ENCODE peak calls at places on chromosomes 12 and 14, in nine cellular contexts. M, P, I, W, D, T, G, C and F are unnamed samples.

GRCh38 chr14:76904740-76905569 is 78.7 kb downstream of the LRRC74A start:
- DNase-seq in G (peak; percentile 91), W (peak; percentile 10), I (peak; percentile 78), P (peak; percentile 96), T (peak; percentile 84), M (no peak), D (peak; percentile 87), C (no peak), F (no peak)

GRCh38 chr12:121287267-121287954 is 9.1 kb downstream of the CAMKK2 start:
- DNase-seq in P (no peak), I (no peak), W (no peak), M (no peak), T (no peak), D (no peak), C (no peak), G (no peak), F (peak; percentile 84)

GRCh38 chr12:98154850-98155249 is 360.5 kb upstream of the TMPO start:
- DNase-seq in C (no peak), D (peak; percentile 12), M (peak; percentile 78), P (no peak), W (peak; percentile 9), G (no peak), T (no peak), I (peak; percentile 26), F (no peak)

GRCh38 chr14:53954551-53955233 is 1.9 kb downstream of the BMP4 start:
- DNase-seq in D (no peak), I (no peak), T (no peak), P (no peak), G (no peak), M (no peak), C (no peak), W (no peak), F (no peak)

GRCh38 chr12:77768558-77768957 is 62.1 kb upstream of the NAV3 start:
- DNase-seq in P (no peak), G (no peak), C (no peak), I (no peak), T (no peak), M (no peak), D (no peak), W (no peak), F (no peak)

GRCh38 chr12:75759842-75760260 is 248.4 kb upstream of the KRR1 start:
- DNase-seq in W (no peak), C (no peak), T (no peak), D (peak; percentile 76), M (no peak), I (no peak), G (peak; percentile 54), P (no peak), F (no peak)

GRCh38 chr14:72480465-72481243 is 413.2 kb downstream of the DPF3 start:
- DNase-seq in M (no peak), G (no peak), I (no peak), T (peak; percentile 40), C (peak; percentile 41), D (no peak), W (no peak), P (no peak), F (no peak)

GRCh38 chr12:11500222-11500860 is 105.0 kb upstream of the PRB2 start:
- DNase-seq in C (peak; percentile 56), I (peak; percentile 74), P (peak; percentile 49), W (peak; percentile 19), G (no peak), M (peak; percentile 97), T (no peak), D (no peak), F (peak; percentile 73)

GRCh38 chr14:88013750-88014349 is 8.9 kb downstream of the GPR65 start:
- DNase-seq in C (peak; percentile 60), I (peak; percentile 53), M (peak; percentile 83), D (peak; percentile 12), W (peak; percentile 66), P (peak; percentile 63), T (no peak), G (peak; percentile 48), F (no peak)

GRCh38 chr12:45670339-45671065 is 59.0 kb upstream of the ARID2 start:
- DNase-seq in M (no peak), P (no peak), I (no peak), C (no peak), D (no peak), W (no peak), G (no peak), T (peak; percentile 53), F (peak; percentile 86)

GRCh38 chr12:50257226-50258166 is 25.8 kb downstream of the LIMA1 start:
- DNase-seq in M (no peak), P (no peak), C (no peak), G (no peak), D (no peak), I (no peak), W (no peak), T (no peak), F (no peak)

GRCh38 chr12:93459992-93460391 is 7.3 kb upstream of the MRPL42 start:
- DNase-seq in M (no peak), T (no peak), P (no peak), D (no peak), W (no peak), I (no peak), G (no peak), C (no peak), F (peak; percentile 27)

GRCh38 chr14:64682173-64682710 is 22.0 kb upstream of the PLEKHG3 start:
- DNase-seq in M (peak; percentile 66), G (no peak), D (no peak), P (no peak), T (no peak), W (no peak), C (no peak), I (no peak), F (no peak)

GRCh38 chr14:94239416-94239815 is 53.7 kb downstream of the SERPINA10 start:
- DNase-seq in T (no peak), P (no peak), W (no peak), I (no peak), C (no peak), G (no peak), D (no peak), M (no peak), F (no peak)

GRCh38 chr14:90384543-90384911 is 12.3 kb upstream of the CALM1 start:
- DNase-seq in P (no peak), I (no peak), T (no peak), D (no peak), C (no peak), G (no peak), M (no peak), W (no peak), F (no peak)

GRCh38 chr12:20561886-20562285 is 133.2 kb upstream of the SLCO1C1 start:
- DNase-seq in T (no peak), I (no peak), G (no peak), C (no peak), M (no peak), W (no peak), P (no peak), D (no peak), F (no peak)

GRCh38 chr12:6236641-6236940 is 36.4 kb downstream of the CD9 start:
- DNase-seq in C (no peak), P (no peak), I (no peak), T (no peak), G (no peak), W (no peak), D (no peak), M (no peak), F (no peak)

GRCh38 chr12:6234214-6234613 is 34.0 kb downstream of the CD9 start:
- DNase-seq in P (no peak), G (no peak), D (no peak), W (no peak), C (no peak), M (no peak), T (no peak), I (no peak), F (no peak)

GRCh38 chr12:6235906-6236640 is 35.9 kb downstream of the CD9 start:
- DNase-seq in C (no peak), T (no peak), P (no peak), I (no peak), M (no peak), G (no peak), W (no peak), D (no peak), F (no peak)

GRCh38 chr12:6234906-6235305 is 34.7 kb downstream of the CD9 start:
- DNase-seq in I (no peak), T (no peak), D (no peak), C (no peak), W (no peak), G (no peak), M (no peak), P (no peak), F (no peak)

DNA sequence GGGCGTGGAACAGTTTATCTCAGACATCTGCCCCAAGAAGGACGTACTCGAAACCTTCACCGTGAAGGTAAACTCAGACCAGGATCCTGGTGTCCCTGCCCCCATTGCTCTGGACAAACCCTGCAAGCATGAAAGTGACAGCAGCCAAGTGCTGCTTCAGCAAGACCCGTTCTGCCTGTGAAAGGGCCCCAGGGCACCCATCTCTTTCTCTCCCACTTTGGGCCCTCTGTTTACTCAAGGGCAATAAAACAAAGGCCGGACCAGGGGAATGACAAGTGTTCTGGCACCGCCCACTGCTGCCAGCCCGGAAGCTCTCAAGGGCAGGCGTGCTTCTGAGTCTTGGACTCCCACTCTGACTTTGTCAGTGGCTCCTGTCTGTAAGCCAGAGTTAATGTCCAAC is 35.3 kb downstream of the CD9 start:
- DNase-seq in W (peak; percentile 74), C (no peak), I (no peak), P (no peak), M (no peak), G (no peak), D (no peak), T (no peak), F (no peak)
- TF ChIP-seq REST in W (no peak), C (no peak), I (no peak), P (no peak), M (no peak), G (no peak), D (no peak), T (no peak), F (no peak)

DNA sequence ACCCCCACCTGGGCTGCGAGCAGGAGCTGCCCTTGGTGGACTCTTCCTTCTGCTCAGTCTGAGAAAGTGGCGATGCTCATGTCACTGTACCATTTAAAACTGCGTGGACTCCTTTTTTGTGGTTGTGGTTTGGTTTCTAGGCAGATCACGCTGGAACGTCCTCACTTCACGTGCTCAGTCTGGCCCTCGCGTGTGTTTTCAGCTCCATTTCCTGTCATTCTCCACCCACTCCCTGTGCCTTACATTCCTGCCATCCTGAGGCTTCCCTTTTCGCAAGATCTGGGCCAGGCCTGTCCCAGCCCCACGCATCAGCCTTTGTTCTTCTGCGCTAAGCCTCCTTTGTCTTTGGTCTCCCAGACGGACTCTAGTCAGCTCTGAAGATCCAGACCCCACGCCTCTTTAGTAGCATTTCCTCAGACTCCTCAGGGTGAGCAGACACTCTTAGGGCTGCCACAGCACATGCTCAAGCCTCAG is 105.4 kb downstream of the FBXL14 start:
- DNase-seq in D (no peak), C (no peak), W (no peak), G (no peak), I (no peak), M (peak; percentile 21), P (no peak), T (no peak), F (peak; percentile 13)
- TF ChIP-seq REST in D (no peak), C (no peak), W (no peak), G (no peak), I (no peak), M (no peak), P (no peak), T (no peak), F (no peak)

GRCh38 chr12:54596526-54596946 is 8.1 kb upstream of the PPP1R1A start:
- DNase-seq in T (no peak), D (peak; percentile 57), C (peak; percentile 70), G (peak; percentile 46), P (peak; percentile 60), W (peak; percentile 40), I (peak; percentile 61), M (peak; percentile 91), F (no peak)
- TF ChIP-seq REST in T (no peak), D (no peak), C (no peak), G (no peak), P (no peak), W (no peak), I (no peak), M (no peak), F (no peak)

GRCh38 chr12:94650143-94651056 is at the start of gene TMCC3:
- DNase-seq in C (no peak), P (peak; percentile 28), I (peak; percentile 87), M (peak; percentile 66), W (no peak), T (no peak), D (no peak), G (no peak), F (no peak)
- TF ChIP-seq REST in C (no peak), P (no peak), I (no peak), M (no peak), W (no peak), T (no peak), D (no peak), G (no peak), F (no peak)